ENCODE peak calls at places on chromosomes 11 and 22, in ten cellular contexts. K is psoas muscle, T is Peyer's patch, E is brain microvascular endothelial cell, M is tibial nerve, P is breast epithelium, Q is endodermal cell, C is thoracic aorta, U is upper lobe of left lung, F is sigmoid colon. J is an unnamed sample.

GRCh38 chr22:32991353-32992115 is 66.6 kb downstream of the SYN3 start:
- DNase-seq in K (peak; percentile 89), T (no peak), E (no peak), M (no peak), P (no peak), Q (no peak), C (no peak), U (peak; percentile 65), F (peak; percentile 76), J (peak; percentile 66)

GRCh38 chr22:38735465-38736256 is 20.1 kb downstream of the SUN2 start:
- DNase-seq in K (peak; percentile 54), T (no peak), E (no peak), M (no peak), P (no peak), Q (no peak), C (no peak), U (peak; percentile 71), F (no peak), J (peak; percentile 62)

GRCh38 chr11:114318361-114318760 is 22.2 kb downstream of the NNMT start:
- DNase-seq in K (no peak), T (no peak), E (no peak), M (no peak), P (no peak), Q (no peak), C (no peak), U (no peak), F (no peak), J (no peak)

GRCh38 chr22:37639771-37640590 is 512 bp downstream of the SH3BP1 start:
- DNase-seq in K (no peak), T (peak; percentile 60), E (no peak), M (no peak), P (no peak), Q (peak; percentile 77), C (no peak), U (peak; percentile 52), F (no peak), J (no peak)

GRCh38 chr11:116534270-116534975 is 238.4 kb downstream of the BUD13 start:
- DNase-seq in K (no peak), T (no peak), E (no peak), M (no peak), P (no peak), Q (peak; percentile 41), C (no peak), U (no peak), F (peak; percentile 24), J (no peak)

GRCh38 chr22:38935023-38935422 is 22.4 kb upstream of the APOBEC3A start:
- DNase-seq in K (peak; percentile 75), T (peak; percentile 99), E (no peak), M (no peak), P (peak; percentile 69), Q (no peak), C (no peak), U (peak; percentile 96), F (no peak), J (peak; percentile 83)

GRCh38 chr11:76773921-76774361 is 9.2 kb upstream of the TSKU start:
- DNase-seq in K (peak; percentile 87), T (peak; percentile 42), E (no peak), M (peak; percentile 77), P (peak; percentile 76), Q (no peak), C (no peak), U (no peak), F (no peak), J (peak; percentile 75)

GRCh38 chr11:128593281-128593680 is 5.9 kb upstream of the ETS1 start:
- DNase-seq in K (no peak), T (no peak), E (peak; percentile 52), M (no peak), P (no peak), Q (peak; percentile 91), C (no peak), U (no peak), F (no peak), J (no peak)

GRCh38 chr11:1755344-1756023 is 5.1 kb upstream of the IFITM10 start:
- DNase-seq in K (peak; percentile 61), T (no peak), E (no peak), M (no peak), P (no peak), Q (no peak), C (no peak), U (peak; percentile 71), F (no peak), J (peak; percentile 87)

GRCh38 chr11:128103278-128103873 is 484.0 kb downstream of the ETS1 start:
- DNase-seq in K (no peak), T (no peak), E (no peak), M (no peak), P (no peak), Q (no peak), C (no peak), U (no peak), F (no peak), J (no peak)

GRCh38 chr22:43288807-43289417 is 54.3 kb downstream of the SCUBE1 start:
- DNase-seq in K (no peak), T (no peak), E (no peak), M (no peak), P (no peak), Q (peak; percentile 63), C (no peak), U (no peak), F (no peak), J (no peak)
- H3K4me3 ChIP-seq in K (no peak overlapping the region), T (no peak overlapping the region), E (no peak overlapping the region), M (no peak overlapping the region), P (peak overlapping the region; percentile 60), Q (no peak overlapping the region), C (peak overlapping the region; percentile 62), U (peak overlapping the region; percentile 8), F (no peak overlapping the region), J (no peak overlapping the region)

GRCh38 chr11:118166641-118167040 is 9.8 kb downstream of the SCN2B start:
- DNase-seq in K (no peak), T (peak; percentile 33), E (no peak), M (no peak), P (no peak), Q (no peak), C (no peak), U (no peak), F (no peak), J (no peak)

GRCh38 chr11:118162846-118163245 is 10.2 kb upstream of the SCN4B start:
- DNase-seq in K (no peak), T (no peak), E (no peak), M (no peak), P (no peak), Q (no peak), C (no peak), U (no peak), F (no peak), J (no peak)

GRCh38 chr11:118164885-118165284 is 11.6 kb downstream of the SCN2B start:
- DNase-seq in K (no peak), T (peak; percentile 19), E (no peak), M (no peak), P (no peak), Q (no peak), C (no peak), U (no peak), F (no peak), J (no peak)

GRCh38 chr11:118161786-118162185 is 9.2 kb upstream of the SCN4B start:
- DNase-seq in K (peak; percentile 7), T (no peak), E (no peak), M (no peak), P (no peak), Q (no peak), C (no peak), U (no peak), F (no peak), J (no peak)

DNA sequence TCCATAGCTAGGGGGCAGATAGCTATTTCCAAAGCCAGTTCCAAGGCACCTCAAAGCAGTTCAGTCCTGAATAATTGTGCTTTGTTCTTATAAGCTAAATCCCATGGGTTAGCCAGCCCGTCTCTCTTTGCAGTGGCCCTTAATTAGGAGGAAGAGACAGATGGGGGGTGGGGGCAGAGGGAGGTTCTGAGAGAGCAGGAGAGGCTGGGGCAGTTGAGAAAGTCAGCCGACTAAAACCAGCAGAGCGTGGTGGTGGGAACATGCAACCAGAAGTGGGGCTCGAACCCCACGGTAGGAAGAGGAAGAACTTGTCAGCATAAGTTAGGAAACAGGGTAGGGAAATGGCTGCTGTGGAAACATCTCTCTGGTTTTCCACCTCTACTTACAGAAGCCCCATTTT is 10.9 kb upstream of the SCN4B start:
- DNase-seq in K (peak; percentile 31), T (no peak), E (no peak), M (no peak), P (no peak), Q (no peak), C (no peak), U (no peak), F (no peak), J (no peak)
- H3K27me3 ChIP-seq in K (no peaks in the 10 kb centered on the region), T (no peaks in the 10 kb centered on the region), E (peaks cover 6% of the 10 kb centered on the region), M (no peaks in the 10 kb centered on the region), P (no peaks in the 10 kb centered on the region), Q (peaks cover 78% of the 10 kb centered on the region), C (no peaks in the 10 kb centered on the region), U (no peaks in the 10 kb centered on the region), F (peaks cover 4% of the 10 kb centered on the region), J (no peaks in the 10 kb centered on the region)

GRCh38 chr22:41862160-41862529 is 29.2 kb downstream of the SREBF2 start:
- DNase-seq in K (no peak), T (no peak), E (no peak), M (no peak), P (no peak), Q (no peak), C (no peak), U (no peak), F (no peak), J (no peak)
- H3K27ac ChIP-seq in K (peak overlapping the region; percentile 74), T (peak overlapping the region; percentile 66), E (peak overlapping the region; percentile 18), M (peak overlapping the region; percentile 68), P (peak overlapping the region; percentile 55), Q (peak overlapping the region; percentile 47), C (no peak overlapping the region), U (peak overlapping the region; percentile 76), F (peak overlapping the region; percentile 54), J (peak overlapping the region; percentile 50)

GRCh38 chr11:45209904-45210699 is 63.7 kb downstream of the PRDM11 start:
- DNase-seq in K (peak; percentile 94), T (peak; percentile 64), E (peak; percentile 33), M (peak; percentile 74), P (peak; percentile 53), Q (peak; percentile 86), C (peak; percentile 73), U (peak; percentile 69), F (peak; percentile 98), J (peak; percentile 95)

GRCh38 chr11:45208135-45208534 is 61.7 kb downstream of the PRDM11 start:
- DNase-seq in K (no peak), T (no peak), E (no peak), M (no peak), P (no peak), Q (no peak), C (no peak), U (no peak), F (no peak), J (no peak)

GRCh38 chr11:45209000-45209399 is 62.6 kb downstream of the PRDM11 start:
- DNase-seq in K (no peak), T (no peak), E (no peak), M (no peak), P (no peak), Q (no peak), C (no peak), U (no peak), F (no peak), J (peak; percentile 65)

GRCh38 chr11:45210846-45211245 is 64.4 kb downstream of the PRDM11 start:
- DNase-seq in K (peak; percentile 61), T (no peak), E (no peak), M (no peak), P (no peak), Q (no peak), C (no peak), U (no peak), F (peak; percentile 70), J (peak; percentile 72)

DNA sequence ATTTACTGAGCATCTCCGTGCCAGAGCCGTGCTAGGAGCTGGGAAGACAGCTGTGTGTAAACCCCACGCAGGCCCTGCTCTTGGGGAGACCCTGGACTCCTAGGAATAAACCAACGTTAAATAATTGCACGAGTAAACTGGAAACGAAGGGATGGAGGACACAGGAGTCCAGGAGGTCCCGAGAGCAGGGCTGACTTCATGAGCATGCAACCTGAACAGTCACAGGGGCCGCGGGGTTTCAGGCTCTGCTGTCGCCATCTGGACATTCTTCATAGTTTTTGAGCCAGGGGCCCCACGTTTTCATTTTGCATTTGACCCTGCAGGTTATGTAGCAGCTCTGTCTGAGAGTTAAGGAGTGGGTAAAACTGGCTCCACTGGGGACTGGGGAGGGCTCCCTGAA is 63.0 kb downstream of the PRDM11 start:
- DNase-seq in K (no peak), T (no peak), E (no peak), M (no peak), P (no peak), Q (no peak), C (no peak), U (no peak), F (no peak), J (no peak)
- H3K4me3 ChIP-seq in K (peak overlapping the region; percentile 37), T (no peak overlapping the region), E (no peak overlapping the region), M (peak overlapping the region; percentile 6), P (peak overlapping the region; percentile 49), Q (no peak overlapping the region), C (peak overlapping the region; percentile 55), U (no peak overlapping the region), F (peak overlapping the region; percentile 7), J (no peak overlapping the region)

J was measured in right cardiac atrium.